ENCODE peak calls at places on chromosomes 3 and 15, in four cellular contexts. One of them, this sample, is unnamed.

GRCh38 chr3:87236093-87236492 is 9.0 kb downstream of the CHMP2B start:
- DNase-seq in HepG2: no peak
- DNase-seq in K562: no peak
- DNase-seq in GM12878: no peak
- DNase-seq in this sample: no peak

GRCh38 chr3:25412269-25412668 is 15.8 kb upstream of the RARB start:
- DNase-seq in HepG2: no peak
- DNase-seq in K562: no peak
- DNase-seq in GM12878: no peak
- DNase-seq in this sample: no peak

GRCh38 chr3:128448491-128448890 is 18.2 kb downstream of the DNAJB8 start:
- DNase-seq in K562: no peak
- DNase-seq in HepG2: no peak
- DNase-seq in GM12878: no peak
- DNase-seq in this sample: no peak

GRCh38 chr3:66703501-66703900 is 202.7 kb upstream of the LRIG1 start:
- DNase-seq in HepG2: no peak
- DNase-seq in GM12878: no peak
- DNase-seq in K562: no peak
- DNase-seq in this sample: no peak

GRCh38 chr3:184611606-184612304 is 50.2 kb downstream of the EPHB3 start:
- DNase-seq in K562: no peak
- DNase-seq in HepG2: no peak
- DNase-seq in GM12878: no peak
- DNase-seq in this sample: no peak

GRCh38 chr3:49734752-49735151 is 11.0 kb upstream of the GMPPB start:
- DNase-seq in GM12878: no peak
- DNase-seq in HepG2: no peak
- DNase-seq in K562: no peak
- DNase-seq in this sample: no peak

GRCh38 chr3:105809204-105809893 is 59.5 kb downstream of the CBLB start:
- DNase-seq in HepG2: peak; percentile 74
- DNase-seq in K562: no peak
- DNase-seq in GM12878: no peak
- DNase-seq in this sample: no peak

GRCh38 chr15:35671197-35671596 is 125.2 kb upstream of the DPH6 start:
- DNase-seq in HepG2: no peak
- DNase-seq in K562: no peak
- DNase-seq in GM12878: no peak
- DNase-seq in this sample: no peak

GRCh38 chr3:171896341-171896740 is 53.2 kb downstream of the TMEM212 start:
- DNase-seq in K562: no peak
- DNase-seq in GM12878: no peak
- DNase-seq in HepG2: no peak
- DNase-seq in this sample: no peak

GRCh38 chr3:63037116-63037515 is 161.9 kb upstream of the CADPS start:
- DNase-seq in GM12878: no peak
- DNase-seq in K562: no peak
- DNase-seq in HepG2: no peak
- DNase-seq in this sample: no peak

GRCh38 chr3:40242638-40243037 is 66.9 kb upstream of the EIF1B start:
- DNase-seq in K562: no peak
- DNase-seq in HepG2: no peak
- DNase-seq in GM12878: no peak
- DNase-seq in this sample: no peak

GRCh38 chr3:9721015-9721697 is 10.4 kb upstream of the BRPF1 start:
- DNase-seq in K562: no peak
- DNase-seq in HepG2: no peak
- DNase-seq in GM12878: no peak
- DNase-seq in this sample: no peak

GRCh38 chr15:62887113-62887570 is 155.4 kb upstream of the TPM1 start:
- DNase-seq in K562: no peak
- DNase-seq in GM12878: no peak
- DNase-seq in HepG2: no peak
- DNase-seq in this sample: peak; percentile 40

GRCh38 chr15:99117111-99117510 is 12.2 kb downstream of the SYNM start:
- DNase-seq in HepG2: no peak
- DNase-seq in K562: no peak
- DNase-seq in GM12878: no peak
- DNase-seq in this sample: no peak

GRCh38 chr3:162171970-162172369 is 675.4 kb downstream of the OTOL1 start:
- DNase-seq in HepG2: no peak
- DNase-seq in GM12878: no peak
- DNase-seq in K562: no peak
- DNase-seq in this sample: no peak

GRCh38 chr3:97259263-97259662 is 444.9 kb downstream of the EPHA6 start:
- DNase-seq in HepG2: no peak
- DNase-seq in K562: no peak
- DNase-seq in GM12878: no peak
- DNase-seq in this sample: no peak

GRCh38 chr3:97256060-97256459 is 441.7 kb downstream of the EPHA6 start:
- DNase-seq in HepG2: no peak
- DNase-seq in K562: no peak
- DNase-seq in GM12878: no peak
- DNase-seq in this sample: no peak

DNA sequence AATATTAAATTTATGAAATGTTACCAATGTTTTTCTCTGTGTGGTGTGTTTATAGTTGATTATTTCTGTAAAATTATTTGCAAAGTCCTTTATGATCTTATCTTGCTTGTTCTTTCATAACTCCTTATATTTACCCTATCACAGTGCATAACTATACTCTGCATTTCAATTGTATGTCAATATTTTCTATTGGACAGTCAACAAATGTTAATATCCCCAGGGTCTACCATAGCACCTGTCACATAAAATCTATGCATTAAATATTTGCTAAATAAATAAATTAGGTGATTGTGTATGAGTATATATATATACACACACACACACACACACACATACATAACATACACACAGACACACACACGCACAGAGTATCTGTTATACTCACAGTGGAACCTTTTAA is 443.5 kb downstream of the EPHA6 start:
- DNase-seq in K562: no peak
- DNase-seq in HepG2: no peak
- DNase-seq in GM12878: no peak
- DNase-seq in this sample: no peak
- TF ChIP-seq RFX5 in K562: no peak
- TF ChIP-seq RFX5 in HepG2: no peak
- TF ChIP-seq RFX5 in GM12878: no peak
- TF ChIP-seq RFX5 in this sample: no peak

GRCh38 chr3:42266085-42266484 is at the start of gene CCK:
- DNase-seq in HepG2: no peak
- DNase-seq in GM12878: no peak
- DNase-seq in K562: no peak
- DNase-seq in this sample: no peak

GRCh38 chr3:42267878-42268277 is 1.9 kb upstream of the CCK start:
- DNase-seq in K562: no peak
- DNase-seq in HepG2: no peak
- DNase-seq in GM12878: no peak
- DNase-seq in this sample: no peak

GRCh38 chr3:42263354-42264346 is 2.3 kb downstream of the CCK start:
- DNase-seq in GM12878: no peak
- DNase-seq in K562: no peak
- DNase-seq in HepG2: no peak
- DNase-seq in this sample: no peak

GRCh38 chr3:42264399-42265058 is 1.5 kb downstream of the CCK start:
- DNase-seq in HepG2: no peak
- DNase-seq in K562: peak; percentile 49
- DNase-seq in GM12878: no peak
- DNase-seq in this sample: no peak

DNA sequence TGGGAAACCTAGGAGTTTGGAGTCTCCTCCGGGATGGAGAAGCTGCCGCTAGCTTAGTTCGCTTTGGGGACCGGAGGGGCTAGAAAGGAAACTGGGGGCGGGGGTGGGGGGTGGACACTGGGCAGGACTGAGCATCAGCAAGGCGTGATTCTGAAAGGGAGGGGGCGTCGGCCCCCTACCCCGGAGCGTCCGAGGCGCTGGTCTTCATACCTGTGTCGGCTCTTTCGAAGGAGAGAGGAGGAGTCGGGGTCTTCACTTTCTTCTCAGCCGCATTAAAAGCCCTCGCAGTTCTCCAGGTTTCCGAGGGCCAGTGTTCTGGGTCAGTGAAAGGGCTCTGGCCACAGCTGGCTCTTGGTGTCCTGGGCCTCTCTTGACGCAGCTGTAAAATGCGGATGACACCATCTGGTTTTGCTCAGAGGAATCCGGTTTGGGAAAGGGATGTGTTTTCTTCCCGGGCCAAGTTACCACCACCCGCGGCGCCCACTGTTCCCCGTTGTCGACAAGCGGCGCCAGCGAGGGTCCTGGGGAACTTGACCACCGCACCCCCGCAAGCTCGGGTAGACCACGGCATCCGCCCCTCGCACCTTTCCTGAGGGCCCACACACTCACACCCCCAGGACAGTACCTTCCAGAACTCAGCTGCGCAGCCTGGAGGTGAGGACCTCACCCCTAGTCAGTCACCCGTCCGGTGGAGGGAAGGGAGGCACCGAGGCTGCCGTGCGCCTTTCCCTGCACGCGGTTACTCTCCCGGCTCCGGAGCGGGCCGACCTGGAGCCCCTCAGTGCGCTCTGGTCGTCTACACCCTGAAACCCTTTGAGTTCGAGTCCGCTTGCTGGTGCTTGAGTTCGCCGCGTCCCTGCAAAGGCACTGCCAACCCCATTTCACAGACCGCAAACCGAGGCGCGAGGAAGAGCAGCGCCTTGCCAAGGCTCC is 660 bp downstream of the CCK start:
- DNase-seq in HepG2: no peak
- DNase-seq in GM12878: no peak
- DNase-seq in K562: no peak
- DNase-seq in this sample: no peak
- TF ChIP-seq EZH2 in HepG2: no peak
- TF ChIP-seq EZH2 in GM12878: no peak
- TF ChIP-seq EZH2 in K562: no peak
- TF ChIP-seq EZH2 in this sample: no peak

DNA sequence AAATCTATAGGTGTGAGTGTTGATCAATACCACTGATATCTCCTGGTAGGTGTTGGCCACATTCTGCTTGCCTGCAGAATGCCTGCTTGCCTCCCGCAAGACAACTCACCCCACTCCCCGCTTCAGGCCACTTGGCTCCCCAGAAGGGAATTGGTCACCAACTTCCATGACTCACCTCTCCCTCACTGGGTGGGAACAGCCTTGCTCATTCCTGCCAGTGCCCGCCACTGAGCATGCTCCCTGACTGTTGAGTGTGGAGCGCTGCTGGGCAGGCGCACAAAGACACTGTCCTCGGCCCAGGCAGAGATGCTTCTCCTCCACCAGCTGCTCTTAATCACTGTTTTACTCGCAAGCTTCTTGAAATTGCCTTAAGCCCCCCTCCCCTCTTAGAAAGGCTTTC is 57.3 kb upstream of the PPP2R3A start:
- DNase-seq in GM12878: no peak
- DNase-seq in K562: no peak
- DNase-seq in HepG2: no peak
- DNase-seq in this sample: no peak
- TF ChIP-seq RFX5 in GM12878: no peak
- TF ChIP-seq RFX5 in K562: no peak
- TF ChIP-seq RFX5 in HepG2: no peak
- TF ChIP-seq RFX5 in this sample: no peak

DNA sequence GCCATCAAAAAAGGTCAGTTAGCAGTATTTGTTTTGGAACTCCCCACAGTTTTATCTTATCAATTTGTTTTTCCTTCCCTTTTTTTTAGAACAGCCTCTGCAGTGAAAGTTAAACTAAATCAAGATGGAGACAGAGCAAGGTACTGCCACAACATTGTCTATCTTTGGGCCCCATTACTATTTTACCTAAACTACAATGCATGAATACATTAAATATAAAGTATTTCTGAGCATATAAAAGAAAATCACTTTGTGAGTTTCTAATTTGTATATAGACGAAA is 139.5 kb downstream of the MEIS2 start:
- DNase-seq in GM12878: no peak
- DNase-seq in HepG2: no peak
- DNase-seq in K562: no peak
- DNase-seq in this sample: no peak
- TF ChIP-seq EZH2 in GM12878: no peak
- TF ChIP-seq EZH2 in HepG2: no peak
- TF ChIP-seq EZH2 in K562: no peak
- TF ChIP-seq EZH2 in this sample: no peak

GRCh38 chr15:52480990-52481389 is 47.7 kb downstream of the MYO5A start:
- DNase-seq in K562: no peak
- DNase-seq in GM12878: no peak
- DNase-seq in HepG2: no peak
- DNase-seq in this sample: no peak

GRCh38 chr15:52481915-52482314 is 46.8 kb downstream of the MYO5A start:
- DNase-seq in GM12878: peak; percentile 81
- DNase-seq in K562: no peak
- DNase-seq in HepG2: no peak
- DNase-seq in this sample: no peak

GRCh38 chr15:52485290-52485689 is 43.4 kb downstream of the MYO5A start:
- DNase-seq in K562: no peak
- DNase-seq in GM12878: no peak
- DNase-seq in HepG2: no peak
- DNase-seq in this sample: no peak

GRCh38 chr15:52486003-52486996 is 42.4 kb downstream of the MYO5A start:
- DNase-seq in HepG2: no peak
- DNase-seq in K562: no peak
- DNase-seq in GM12878: no peak
- DNase-seq in this sample: no peak

DNA sequence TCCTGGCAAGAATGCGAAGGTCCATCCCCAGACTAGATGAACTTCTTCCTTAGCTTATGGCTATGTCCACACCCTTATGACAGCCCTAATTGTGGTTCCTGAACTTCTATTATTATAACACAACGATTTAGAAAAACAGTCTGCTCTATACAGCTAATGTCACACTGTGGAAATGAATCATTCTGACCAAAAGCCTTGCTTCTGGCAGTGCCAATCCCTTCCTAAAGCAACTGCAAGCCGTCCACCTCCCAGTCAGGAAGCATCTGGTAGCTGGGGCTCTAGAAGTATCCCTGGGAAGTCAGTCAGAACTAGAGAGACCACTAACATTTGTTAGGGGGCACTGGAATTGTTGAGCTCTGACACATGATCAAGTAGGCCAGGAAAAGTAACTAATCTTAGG is 45.0 kb downstream of the MYO5A start:
- DNase-seq in HepG2: no peak
- DNase-seq in GM12878: no peak
- DNase-seq in K562: no peak
- DNase-seq in this sample: no peak
- TF ChIP-seq RFX5 in HepG2: no peak
- TF ChIP-seq RFX5 in GM12878: no peak
- TF ChIP-seq RFX5 in K562: no peak
- TF ChIP-seq RFX5 in this sample: no peak